ENCODE peak calls at places on chromosomes 6 and 20, in five cellular contexts. H is ascending aorta, X is GM23338, T is tibial nerve, U is WERI-Rb-1. O is an unnamed sample.

GRCh38 chr6:11423072-11423471 is 114.5 kb upstream of the TMEM170B start:
- DNase-seq in T (no peak), H (no peak), X (no peak), U (no peak), O (no peak)

GRCh38 chr20:19975436-19975799 is 41.7 kb upstream of the NAA20 start:
- DNase-seq in U (no peak), H (no peak), X (no peak), T (no peak), O (peak; percentile 22)

GRCh38 chr6:24504642-24505586 is 10.1 kb downstream of the ALDH5A1 start:
- DNase-seq in U (no peak), X (no peak), H (no peak), T (no peak), O (no peak)

GRCh38 chr6:35044771-35045275 is 96.3 kb downstream of the TCP11 start:
- DNase-seq in H (no peak), T (no peak), U (no peak), X (no peak), O (no peak)

GRCh38 chr6:35610830-35611229 is 77.9 kb downstream of the FKBP5 start:
- DNase-seq in X (no peak), T (no peak), H (no peak), U (no peak), O (no peak)

GRCh38 chr6:81838031-81838430 is 85.5 kb upstream of the TENT5A start:
- DNase-seq in U (no peak), X (no peak), H (no peak), T (no peak), O (no peak)

GRCh38 chr20:59231124-59231804 is 67.6 kb downstream of the ZNF831 start:
- DNase-seq in H (no peak), X (no peak), U (no peak), T (no peak), O (no peak)

GRCh38 chr6:149057464-149057840 is 260.1 kb upstream of the TAB2 start:
- DNase-seq in H (no peak), X (no peak), T (no peak), U (no peak), O (no peak)

GRCh38 chr6:11364971-11365397 is 132.5 kb upstream of the NEDD9 start:
- DNase-seq in X (no peak), U (no peak), H (peak; percentile 78), T (peak; percentile 59), O (no peak)

GRCh38 chr6:4466260-4466659 is 309.9 kb upstream of the CDYL start:
- DNase-seq in T (no peak), H (no peak), U (no peak), X (no peak), O (no peak)

GRCh38 chr6:168092541-168092940 is 13.5 kb upstream of the FRMD1 start:
- DNase-seq in U (no peak), X (no peak), H (no peak), T (no peak), O (no peak)

GRCh38 chr6:136762022-136762975 is 30.0 kb downstream of the MAP3K5 start:
- DNase-seq in H (no peak), T (no peak), X (no peak), U (no peak), O (no peak)

GRCh38 chr6:108667984-108668383 is 107.3 kb downstream of the FOXO3 start:
- DNase-seq in X (peak; percentile 32), H (no peak), U (no peak), T (no peak), O (no peak)

GRCh38 chr6:101824551-101825345 is 431.2 kb downstream of the GRIK2 start:
- DNase-seq in U (no peak), H (no peak), T (no peak), X (no peak), O (no peak)

GRCh38 chr6:157974341-157974894 is 7.2 kb upstream of the SYNJ2 start:
- DNase-seq in H (peak; percentile 40), U (no peak), X (no peak), T (no peak), O (no peak)

GRCh38 chr6:168852336-168852884 is 401.2 kb downstream of the THBS2 start:
- DNase-seq in T (no peak), H (no peak), U (no peak), X (no peak), O (no peak)

GRCh38 chr6:15048367-15048766 is 197.5 kb upstream of the JARID2 start:
- DNase-seq in U (no peak), X (no peak), T (no peak), H (no peak), O (no peak)

GRCh38 chr6:119575721-119576120 is 226.2 kb upstream of the MAN1A1 start:
- DNase-seq in X (no peak), U (no peak), H (no peak), T (no peak), O (no peak)

GRCh38 chr6:112603726-112604125 is 256.6 kb downstream of the RFPL4B start:
- DNase-seq in X (no peak), T (no peak), H (no peak), U (no peak), O (no peak)

GRCh38 chr6:116887884-116888283 is 10.8 kb downstream of the RFX6 start:
- DNase-seq in X (no peak), U (no peak), H (no peak), T (no peak), O (no peak)

GRCh38 chr6:87501809-87502572 is 29.2 kb downstream of the SLC35A1 start:
- DNase-seq in X (no peak), T (no peak), H (no peak), U (no peak), O (no peak)

GRCh38 chr20:53389516-53389915 is 204.1 kb downstream of the ZNF217 start:
- DNase-seq in T (no peak), H (no peak), X (no peak), U (no peak), O (no peak)

GRCh38 chr20:53394433-53394832 is 199.2 kb downstream of the ZNF217 start:
- DNase-seq in H (no peak), T (no peak), X (no peak), U (no peak), O (no peak)

GRCh38 chr20:53387983-53388675 is 205.5 kb downstream of the ZNF217 start:
- DNase-seq in T (no peak), U (no peak), X (no peak), H (no peak), O (no peak)

GRCh38 chr20:53386186-53386681 is 207.4 kb downstream of the ZNF217 start:
- DNase-seq in H (no peak), X (no peak), U (no peak), T (no peak), O (no peak)

GRCh38 chr20:53390780-53391179 is 202.9 kb downstream of the ZNF217 start:
- DNase-seq in T (no peak), U (no peak), H (no peak), X (no peak), O (no peak)
- H3K27me3 ChIP-seq in T (no peaks in the 10 kb centered on the region), U (peaks cover 76% of the 10 kb centered on the region), H (no peaks in the 10 kb centered on the region), X (no peaks in the 10 kb centered on the region), O (no peaks in the 10 kb centered on the region)

DNA sequence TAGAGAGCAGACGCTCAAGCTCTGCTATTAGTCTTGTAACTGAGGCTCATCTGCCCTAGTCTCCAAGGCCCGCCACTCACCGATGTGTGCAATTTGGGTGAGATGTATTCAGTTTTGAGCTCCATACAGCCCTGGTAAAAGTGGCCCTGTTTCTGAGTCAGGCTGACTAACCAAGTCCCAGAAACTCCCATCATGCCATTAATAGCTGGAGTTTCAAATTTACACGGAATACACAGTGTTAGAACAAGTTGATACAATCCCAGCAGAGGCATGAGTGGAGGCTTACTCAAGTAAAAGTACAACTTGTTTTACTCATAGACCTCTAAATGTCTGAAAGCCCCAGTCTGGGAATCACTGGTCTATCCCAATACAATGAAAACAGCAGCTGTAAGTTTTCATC is 42.5 kb downstream of the RTN4IP1 start:
- DNase-seq in H (no peak), T (no peak), U (no peak), X (no peak), O (no peak)
- H3K36me3 ChIP-seq in H (peaks cover 4% of the 10 kb centered on the region), T (no peaks in the 10 kb centered on the region), U (peaks cover 3% of the 10 kb centered on the region), X (peaks cover 4% of the 10 kb centered on the region), O (peaks cover 6% of the 10 kb centered on the region)

DNA sequence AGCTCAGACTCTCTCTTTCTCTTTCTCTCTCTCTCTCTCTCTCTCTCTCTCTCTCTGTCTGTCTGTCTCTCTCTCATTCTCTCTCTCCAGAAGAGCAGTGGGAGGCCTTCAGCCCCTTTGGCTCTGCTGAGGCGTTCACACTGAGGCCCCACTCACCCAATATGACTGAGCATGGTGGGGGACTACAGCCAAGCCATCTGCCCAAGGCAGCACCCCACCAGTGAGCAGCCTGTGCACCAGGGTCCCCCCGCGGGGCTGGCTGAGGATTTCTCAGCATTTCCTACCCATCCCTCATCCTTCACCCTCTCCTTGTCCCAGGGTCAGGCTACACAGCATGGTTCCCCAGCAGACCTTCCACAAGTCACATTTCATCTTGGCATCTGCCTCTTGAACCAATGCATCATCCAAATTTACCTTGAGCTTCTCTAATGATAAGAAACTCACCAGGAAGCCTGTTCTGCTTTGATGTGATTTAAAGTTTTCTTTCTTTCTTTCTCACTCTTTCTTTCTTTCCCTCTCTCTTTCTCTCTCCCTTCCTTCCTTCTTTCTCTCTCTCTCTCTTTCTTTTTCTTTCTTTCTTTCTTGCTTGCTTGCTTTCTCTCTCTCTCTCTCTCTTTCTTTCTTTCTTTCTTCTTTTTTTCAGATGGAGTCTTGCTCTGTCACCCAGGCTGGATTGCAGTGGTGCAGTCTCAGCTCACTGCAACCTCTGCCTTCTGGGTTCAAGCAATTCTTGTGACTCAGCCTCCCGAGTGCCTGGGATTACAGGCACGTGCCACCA is 47.1 kb upstream of the NXT1 start:
- DNase-seq in U (no peak), T (no peak), H (no peak), X (no peak), O (no peak)
- H3K27me3 ChIP-seq in U (peaks cover 82% of the 10 kb centered on the region), T (no peaks in the 10 kb centered on the region), H (no peaks in the 10 kb centered on the region), X (no peaks in the 10 kb centered on the region), O (no peaks in the 10 kb centered on the region)

GRCh38 chr20:48945840-48946514 is 24.5 kb downstream of the ARFGEF2 start:
- DNase-seq in U (no peak), T (no peak), H (no peak), X (no peak), O (no peak)
- H3K36me3 ChIP-seq in U (peaks cover 61% of the 10 kb centered on the region), T (no peaks in the 10 kb centered on the region), H (peaks cover 32% of the 10 kb centered on the region), X (peaks cover 2% of the 10 kb centered on the region), O (peaks cover 3% of the 10 kb centered on the region)

GRCh38 chr20:4605166-4605565 is 116.5 kb upstream of the PRND start:
- DNase-seq in T (no peak), H (no peak), U (no peak), X (no peak), O (no peak)
- H3K27me3 ChIP-seq in T (no peaks in the 10 kb centered on the region), H (no peaks in the 10 kb centered on the region), U (no peaks in the 10 kb centered on the region), X (no peaks in the 10 kb centered on the region), O (no peaks in the 10 kb centered on the region)

GRCh38 chr6:170355661-170356060 is 49.1 kb downstream of the FAM120B start:
- DNase-seq in H (no peak), U (no peak), T (no peak), X (no peak), O (no peak)
- H3K36me3 ChIP-seq in H (peaks cover 5% of the 10 kb centered on the region), U (peaks cover 28% of the 10 kb centered on the region), T (no peaks in the 10 kb centered on the region), X (peaks cover 5% of the 10 kb centered on the region), O (no peaks in the 10 kb centered on the region)

DNA sequence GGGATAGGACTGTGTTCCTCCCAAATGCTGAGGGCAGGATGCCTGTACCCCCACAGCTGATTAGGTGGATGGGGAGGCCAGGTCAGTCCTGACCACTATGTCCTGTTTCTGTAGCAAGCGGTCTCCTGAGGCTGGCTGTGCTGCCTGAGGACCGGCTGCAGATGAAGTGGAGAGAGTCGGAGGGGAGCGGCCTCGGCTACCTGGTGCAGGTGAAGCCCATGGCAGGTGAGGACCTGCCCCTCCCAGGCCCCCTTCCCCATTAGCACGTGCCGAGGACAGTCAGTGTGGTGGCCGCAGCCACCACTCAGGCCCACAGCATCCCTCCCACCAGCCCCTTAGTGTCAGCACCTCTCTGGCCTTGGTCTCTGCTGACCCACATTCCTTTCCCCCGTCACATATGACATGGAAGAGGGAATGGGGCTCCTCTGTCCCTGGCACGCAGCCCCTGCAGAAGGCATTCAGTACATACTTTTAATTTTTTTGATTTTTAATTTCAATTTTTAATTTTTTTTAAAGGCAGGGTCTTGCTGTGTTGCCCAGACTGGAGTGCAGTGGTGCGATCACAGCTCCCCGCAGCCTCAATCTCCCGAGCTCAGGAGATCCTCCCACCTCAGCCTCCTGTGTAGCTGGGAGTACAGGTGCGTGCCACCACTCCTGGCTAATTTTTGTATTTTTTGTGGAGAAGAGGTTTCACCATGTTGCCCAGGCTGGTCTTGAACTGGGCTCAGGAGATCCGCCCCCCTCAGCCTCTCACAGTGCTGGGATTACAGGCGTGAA is 5.0 kb downstream of the COL20A1 start:
- DNase-seq in T (no peak), U (no peak), X (no peak), H (no peak), O (no peak)
- H3K27me3 ChIP-seq in T (no peaks in the 10 kb centered on the region), U (no peaks in the 10 kb centered on the region), X (no peaks in the 10 kb centered on the region), H (peaks cover 17% of the 10 kb centered on the region), O (no peaks in the 10 kb centered on the region)

O was measured in H7.